ENCODE peak calls at places on chromosome 19, in eight cellular contexts. Q is NCI-H2029 treated with DMSO at 0.1 percent for 48 hours; R is activated CD4-positive, alpha-beta T cell treated with anti-CD3 and anti-CD28 coated beads, Interleukin-2, amount 50 U/mL, for 48 hours; B is NCI-H524 treated with DMSO at 0.1 percent for 48 hours; H is Caco-2; O is A172; A is neural progenitor cell; T is fibroblast of the aortic adventitia. D is an unnamed sample.

GRCh38 chr19:31355330-31356289 is 6.4 kb upstream of the TSHZ3 start:
- DNase-seq in A (peak), H (no peak), Q (no peak), O (no peak), B (no peak), T (no peak), R (no peak), D (peak)

GRCh38 chr19:42528354-42529247 is at the start of gene CEACAM1:
- DNase-seq in Q (peak), A (no peak), H (peak), R (peak), O (peak), T (no peak), B (no peak), D (peak)

GRCh38 chr19:47369923-47370625 is 21.0 kb downstream of the DHX34 start:
- DNase-seq in A (no peak), Q (no peak), B (no peak), R (no peak), H (no peak), O (peak), T (peak), D (no peak)

GRCh38 chr19:11063434-11063833 is 25.8 kb upstream of the LDLR start:
- DNase-seq in H (no peak), O (no peak), Q (no peak), A (no peak), B (no peak), T (no peak), R (no peak), D (no peak)

GRCh38 chr19:40139533-40140287 is 49.0 kb upstream of the ZNF780A start:
- DNase-seq in A (peak), H (no peak), R (no peak), B (no peak), Q (peak), T (peak), O (peak), D (peak)

GRCh38 chr19:50482886-50483285 is 6.2 kb upstream of the GARIN5A start:
- DNase-seq in T (no peak), A (no peak), R (no peak), H (no peak), Q (no peak), B (no peak), O (no peak), D (no peak)

GRCh38 chr19:1123885-1124677 is 20.3 kb downstream of the GPX4 start:
- DNase-seq in A (no peak), R (no peak), O (no peak), Q (no peak), H (no peak), B (no peak), T (no peak), D (no peak)

GRCh38 chr19:38367041-38367440 is 7.3 kb upstream of the PSMD8 start:
- DNase-seq in H (no peak), R (no peak), Q (no peak), O (no peak), B (no peak), T (no peak), A (no peak), D (no peak)

GRCh38 chr19:46840157-46840942 is 10.3 kb downstream of the AP2S1 start:
- DNase-seq in R (peak), O (peak), T (peak), A (peak), B (no peak), Q (peak), H (peak), D (peak)

GRCh38 chr19:30008169-30008568 is 66.1 kb downstream of the URI1 start:
- DNase-seq in B (no peak), O (no peak), T (no peak), R (no peak), H (no peak), A (no peak), Q (no peak), D (no peak)

GRCh38 chr19:31943778-31944177 is 401.6 kb upstream of the ZNF507 start:
- DNase-seq in Q (no peak), T (no peak), B (no peak), O (no peak), R (no peak), H (no peak), A (no peak), D (no peak)

GRCh38 chr19:3743486-3743885 is 18.0 kb downstream of the APBA3 start:
- DNase-seq in Q (no peak), R (no peak), T (no peak), B (no peak), H (no peak), A (no peak), O (peak), D (no peak)

GRCh38 chr19:752652-753517 is 2.0 kb downstream of the MISP start:
- DNase-seq in H (peak), Q (no peak), R (no peak), O (peak), T (peak), A (no peak), B (no peak), D (no peak)

GRCh38 chr19:30695171-30695875 is 323.1 kb downstream of the ZNF536 start:
- DNase-seq in A (peak), Q (no peak), R (no peak), B (no peak), T (no peak), H (no peak), O (no peak), D (no peak)

GRCh38 chr19:33214621-33215020 is 11.0 kb downstream of the SLC7A10 start:
- DNase-seq in O (peak), H (no peak), T (peak), Q (no peak), B (peak), R (no peak), A (peak), D (no peak)